ENCODE peak calls at places on chromosomes 1 and 21, in five cellular contexts. J, V, R, N and C are unnamed samples.

GRCh38 chr1:228163004-228163753 is 2.4 kb upstream of the IBA57 start:
- DNase-seq in N (peak), J (peak), R (no peak), V (no peak), C (no peak)

GRCh38 chr1:166915941-166916340 is 39.9 kb upstream of the TADA1 start:
- DNase-seq in V (no peak), R (no peak), N (no peak), J (no peak), C (no peak)

GRCh38 chr1:224809137-224809536 is 120.3 kb upstream of the DNAH14 start:
- DNase-seq in J (no peak), R (no peak), N (no peak), V (no peak), C (no peak)

GRCh38 chr1:225896937-225897549 is 8.1 kb upstream of the LEFTY1 start:
- DNase-seq in N (no peak), J (no peak), V (no peak), R (peak), C (no peak)

GRCh38 chr1:162530318-162530984 is 31.1 kb upstream of the UAP1 start:
- DNase-seq in J (peak), V (peak), R (no peak), N (no peak), C (no peak)

GRCh38 chr1:5423109-5423508 is 569.1 kb downstream of the NPHP4 start:
- DNase-seq in R (peak), V (no peak), J (no peak), N (no peak), C (peak)

GRCh38 chr1:17304155-17304826 is 3.7 kb upstream of the PADI4 start:
- DNase-seq in N (no peak), V (no peak), J (no peak), R (no peak), C (no peak)

GRCh38 chr21:41526478-41527087 is 18.6 kb upstream of the TMPRSS2 start:
- DNase-seq in V (no peak), R (no peak), N (no peak), J (no peak), C (no peak)

GRCh38 chr1:50969611-50970507 is at the start of gene CDKN2C:
- DNase-seq in N (peak), J (peak), V (peak), R (no peak), C (peak)

GRCh38 chr1:228742535-228742934 is 7.3 kb downstream of the RHOU start:
- DNase-seq in R (no peak), N (no peak), V (no peak), J (no peak), C (no peak)

GRCh38 chr1:51506537-51506936 is 12.5 kb downstream of the EPS15 start:
- DNase-seq in V (no peak), N (peak), R (no peak), J (peak), C (no peak)